ENCODE peak calls at places on chromosomes 4 and X, in ten cellular contexts. H is hepatocyte, L is iPS-NIHi11, K is sciatic nerve, Z is T-helper 17 cell, Y is GM13977, R is NCI-H524, W is NCI-H1436, P is foreskin keratinocyte, D is GM19239. G is an unnamed sample.

GRCh38 chr4:61950625-61951024 is 750.5 kb downstream of the ADGRL3 start:
- DNase-seq in H (no peak), L (peak), K (no peak), Z (no peak), Y (no peak), R (no peak), W (no peak), P (no peak), D (no peak), G (no peak)

GRCh38 chrX:101619336-101619735 is 1.5 kb upstream of the ARMCX6 start:
- DNase-seq in H (peak), L (peak), K (no peak), Z (no peak), Y (no peak), R (peak), W (peak), P (no peak), D (no peak), G (peak)

GRCh38 chr4:79913581-79913980 is 159.4 kb downstream of the ANTXR2 start:
- DNase-seq in H (no peak), L (no peak), K (no peak), Z (no peak), Y (no peak), R (no peak), W (no peak), P (no peak), D (no peak), G (no peak)

GRCh38 chr4:137545461-137545861 is 13.2 kb upstream of the PCDH18 start:
- DNase-seq in H (peak), L (peak), K (no peak), Z (no peak), Y (no peak), R (no peak), W (no peak), P (no peak), D (no peak), G (peak)

GRCh38 chr4:184100297-184100885 is 117.3 kb downstream of the ENPP6 start:
- DNase-seq in H (peak), L (peak), K (no peak), Z (peak), Y (peak), R (no peak), W (peak), P (peak), D (peak), G (no peak)

GRCh38 chr4:173360587-173361221 is 10.1 kb upstream of the SAP30 start:
- DNase-seq in H (peak), L (peak), K (no peak), Z (no peak), Y (no peak), R (no peak), W (no peak), P (peak), D (no peak), G (no peak)

GRCh38 chr4:113336556-113336955 is 287.1 kb downstream of the ANK2 start:
- DNase-seq in H (no peak), L (no peak), K (no peak), Z (no peak), Y (no peak), R (no peak), W (no peak), P (peak), D (no peak), G (no peak)

GRCh38 chr4:56655209-56655626 is 25.9 kb downstream of the HOPX start:
- DNase-seq in H (peak), L (peak), K (no peak), Z (no peak), Y (no peak), R (peak), W (no peak), P (peak), D (no peak), G (peak)

GRCh38 chrX:634306-634958 is 3.8 kb downstream of the SHOX start:
- DNase-seq in H (no peak), L (no peak), K (no peak), Z (no peak), Y (no peak), R (no peak), W (no peak), P (no peak), D (no peak), G (no peak)

GRCh38 chrX:40423299-40423698 is 157.5 kb upstream of the ATP6AP2 start:
- DNase-seq in H (no peak), L (no peak), K (no peak), Z (no peak), Y (no peak), R (no peak), W (no peak), P (no peak), D (no peak), G (no peak)

GRCh38 chr4:60500860-60501259 is 699.3 kb upstream of the ADGRL3 start:
- DNase-seq in H (no peak), L (no peak), K (no peak), Z (no peak), Y (no peak), R (no peak), W (no peak), P (no peak), D (no peak), G (no peak)

GRCh38 chr4:13233755-13234154 is 250.4 kb downstream of the RAB28 start:
- DNase-seq in H (no peak), L (no peak), K (no peak), Z (no peak), Y (no peak), R (no peak), W (no peak), P (no peak), D (no peak), G (no peak)

GRCh38 chrX:138858438-138858837 is 146.9 kb upstream of the FGF13 start:
- DNase-seq in H (no peak), L (no peak), K (no peak), Z (no peak), Y (no peak), R (no peak), W (no peak), P (peak), D (no peak), G (no peak)

GRCh38 chrX:78957768-78958130 is 12.6 kb downstream of the P2RY10 start:
- DNase-seq in H (no peak), L (no peak), K (no peak), Z (no peak), Y (peak), R (no peak), W (no peak), P (no peak), D (no peak), G (no peak)

GRCh38 chr4:120921456-120922389 is 803 bp downstream of the PRDM5 start:
- DNase-seq in H (peak), L (peak), K (peak), Z (no peak), Y (no peak), R (no peak), W (peak), P (peak), D (no peak), G (peak)

GRCh38 chrX:14039344-14039743 is 9.7 kb upstream of the GEMIN8 start:
- DNase-seq in H (peak), L (peak), K (peak), Z (peak), Y (peak), R (peak), W (peak), P (no peak), D (no peak), G (peak)

GRCh38 chr4:83947811-83948210 is 411.9 kb downstream of the GPAT3 start:
- DNase-seq in H (no peak), L (no peak), K (no peak), Z (no peak), Y (no peak), R (no peak), W (peak), P (no peak), D (no peak), G (no peak)

GRCh38 chr4:3302786-3303444 is 10.1 kb downstream of the RGS12 start:
- DNase-seq in H (no peak), L (no peak), K (peak), Z (no peak), Y (no peak), R (no peak), W (no peak), P (no peak), D (no peak), G (no peak)

GRCh38 chr4:187184513-187184912 is 460.9 kb upstream of the FAT1 start:
- DNase-seq in H (no peak), L (no peak), K (no peak), Z (no peak), Y (no peak), R (no peak), W (no peak), P (peak), D (no peak), G (no peak)

GRCh38 chr4:106652095-106652494 is 283.5 kb upstream of the GIMD1 start:
- DNase-seq in H (no peak), L (no peak), K (no peak), Z (no peak), Y (no peak), R (no peak), W (no peak), P (no peak), D (no peak), G (no peak)

GRCh38 chr4:175376287-175376977 is 435.6 kb downstream of the GPM6A start:
- DNase-seq in H (no peak), L (no peak), K (no peak), Z (no peak), Y (no peak), R (no peak), W (no peak), P (no peak), D (no peak), G (no peak)

GRCh38 chr4:170391066-170391754 is 301.5 kb upstream of the AADAT start:
- DNase-seq in H (no peak), L (no peak), K (no peak), Z (no peak), Y (no peak), R (no peak), W (no peak), P (peak), D (no peak), G (no peak)

GRCh38 chr4:55358668-55359067 is 12.6 kb downstream of the SRD5A3 start:
- DNase-seq in H (no peak), L (no peak), K (no peak), Z (no peak), Y (peak), R (no peak), W (no peak), P (peak), D (no peak), G (no peak)

GRCh38 chr4:188372051-188372450 is 232.8 kb downstream of the TRIML1 start:
- DNase-seq in H (no peak), L (no peak), K (no peak), Z (no peak), Y (no peak), R (no peak), W (no peak), P (peak), D (no peak), G (no peak)

GRCh38 chrX:20116575-20117240 is at the start of gene MAP7D2:
- DNase-seq in H (peak), L (peak), K (no peak), Z (no peak), Y (no peak), R (no peak), W (no peak), P (no peak), D (no peak), G (peak)

GRCh38 chr4:161505141-161505540 is 658.7 kb downstream of the FSTL5 start:
- DNase-seq in H (no peak), L (no peak), K (no peak), Z (no peak), Y (no peak), R (no peak), W (no peak), P (no peak), D (no peak), G (no peak)

GRCh38 chr4:175419120-175419774 is 392.8 kb downstream of the GPM6A start:
- DNase-seq in H (peak), L (no peak), K (no peak), Z (no peak), Y (no peak), R (no peak), W (no peak), P (peak), D (no peak), G (peak)

GRCh38 chr4:7431696-7432530 is 2.8 kb downstream of the PSAPL1 start:
- DNase-seq in H (peak), L (no peak), K (no peak), Z (no peak), Y (no peak), R (no peak), W (no peak), P (peak), D (no peak), G (peak)